ENCODE peak calls at places on chromosomes 16 and 17, in five cellular contexts. E, M, D, S and G are unnamed samples. For H3K9me3, the result is how much of the 10 kb centered on the place peaks cover.

GRCh38 chr17:72308744-72309395 is 188.1 kb downstream of the SOX9 start:
- DNase-seq in E (no peak), D (no peak), S (no peak), M (no peak), G (no peak)

GRCh38 chr17:37098910-37099664 is 150.3 kb downstream of the AATF start:
- DNase-seq in S (no peak), M (no peak), D (no peak), E (no peak), G (no peak)

GRCh38 chr17:33506889-33507650 is 214.0 kb upstream of the ASIC2 start:
- DNase-seq in S (no peak), D (peak), M (no peak), E (peak), G (no peak)

GRCh38 chr17:80586464-80587228 is 42.0 kb downstream of the RPTOR start:
- DNase-seq in D (no peak), E (no peak), M (no peak), S (no peak), G (no peak)

GRCh38 chr17:58094118-58094517 is 10.9 kb downstream of the DYNLL2 start:
- DNase-seq in D (no peak), S (no peak), M (no peak), E (no peak), G (no peak)

GRCh38 chr17:75031972-75032895 is 14.5 kb downstream of the ATP5PD start:
- DNase-seq in E (peak), D (peak), M (peak), S (peak), G (peak)

GRCh38 chr17:41103896-41104295 is 1.3 kb upstream of the KRTAP4-9 start:
- DNase-seq in D (no peak), S (no peak), E (no peak), M (no peak), G (no peak)

GRCh38 chr17:80959330-80960036 is 32.2 kb upstream of the CHMP6 start:
- DNase-seq in M (peak), D (peak), S (no peak), E (peak), G (peak)

GRCh38 chr17:1746975-1747543 is 4.4 kb downstream of the SERPINF2 start:
- DNase-seq in E (peak), D (no peak), S (no peak), M (peak), G (peak)

GRCh38 chr17:3552916-3553315 is 4.7 kb downstream of the TRPV3 start:
- DNase-seq in M (no peak), E (no peak), S (no peak), D (no peak), G (no peak)
- H3K9me3 ChIP-seq in M (under half), E (under half), S (under half), D (under half), G (under half)

DNA sequence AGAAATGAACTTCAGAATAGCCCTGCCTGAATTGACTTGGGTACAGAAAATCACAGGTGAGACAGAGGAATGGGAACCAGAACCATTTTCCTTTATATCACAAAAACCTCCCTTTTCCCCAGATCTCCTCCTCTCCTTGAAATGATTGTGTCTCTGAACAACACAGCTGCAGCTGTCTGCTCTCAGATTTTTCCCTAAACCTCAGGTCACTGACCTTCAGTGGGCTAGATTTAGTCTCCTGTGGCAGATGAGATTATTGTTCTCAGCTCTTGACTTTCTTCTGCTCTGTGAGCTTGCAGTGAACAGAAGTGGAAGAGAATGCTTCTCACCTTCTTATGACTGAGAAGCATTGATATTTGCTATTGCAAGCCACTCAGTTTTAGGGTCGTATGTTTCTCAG is 92.3 kb upstream of the FAM20A start:
- DNase-seq in D (no peak), S (no peak), E (no peak), M (no peak), G (no peak)
- H3K9me3 ChIP-seq in D (under half), S (under half), E (under half), M (under half), G (under half)

GRCh38 chr17:47724705-47725104 is 8.3 kb upstream of the TBX21 start:
- DNase-seq in E (no peak), S (no peak), D (no peak), M (no peak), G (no peak)
- H3K9me3 ChIP-seq in E (under half), S (under half), D (under half), M (under half), G (under half)

GRCh38 chr16:3434373-3434772 is 8.9 kb downstream of the ZNF597 start:
- DNase-seq in E (no peak), S (no peak), D (no peak), M (no peak), G (no peak)

DNA sequence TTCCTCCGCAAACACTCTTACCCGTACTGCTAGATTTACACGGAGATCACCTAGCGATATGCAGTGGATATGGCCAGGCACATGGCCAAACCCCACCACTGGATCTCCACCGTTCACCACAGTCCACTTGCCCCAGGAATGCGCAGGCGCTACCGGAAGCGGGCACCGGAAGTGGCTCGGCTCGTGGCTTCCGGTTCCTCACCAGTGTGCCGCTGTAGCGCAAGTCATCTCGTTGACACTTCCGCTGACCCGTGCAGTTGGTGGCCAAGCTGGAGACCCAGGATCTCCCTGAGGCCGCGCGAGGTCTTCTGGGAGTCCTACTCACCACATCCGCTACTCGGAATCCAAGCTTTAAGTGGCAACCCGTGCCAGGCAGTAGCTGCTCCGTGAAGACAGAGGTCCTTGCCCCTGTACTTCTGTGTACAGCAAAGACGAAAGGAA is 11.5 kb downstream of the ZNF597 start:
- DNase-seq in M (peak), E (peak), D (peak), S (no peak), G (peak)
- H3K9me3 ChIP-seq in M (under half), E (under half), D (under half), S (under half), G (under half)

GRCh38 chr16:86970726-86971125 is 346.5 kb downstream of the C16orf95 start:
- DNase-seq in M (no peak), D (no peak), S (no peak), E (no peak), G (no peak)

GRCh38 chr16:86971251-86971650 is 345.9 kb downstream of the C16orf95 start:
- DNase-seq in S (no peak), E (no peak), M (no peak), D (no peak), G (no peak)

GRCh38 chr16:86969716-86970115 is 347.5 kb downstream of the C16orf95 start:
- DNase-seq in E (no peak), D (no peak), M (no peak), S (no peak), G (no peak)

GRCh38 chr16:86968866-86969265 is 348.3 kb downstream of the C16orf95 start:
- DNase-seq in D (no peak), S (no peak), M (no peak), E (no peak), G (no peak)

DNA sequence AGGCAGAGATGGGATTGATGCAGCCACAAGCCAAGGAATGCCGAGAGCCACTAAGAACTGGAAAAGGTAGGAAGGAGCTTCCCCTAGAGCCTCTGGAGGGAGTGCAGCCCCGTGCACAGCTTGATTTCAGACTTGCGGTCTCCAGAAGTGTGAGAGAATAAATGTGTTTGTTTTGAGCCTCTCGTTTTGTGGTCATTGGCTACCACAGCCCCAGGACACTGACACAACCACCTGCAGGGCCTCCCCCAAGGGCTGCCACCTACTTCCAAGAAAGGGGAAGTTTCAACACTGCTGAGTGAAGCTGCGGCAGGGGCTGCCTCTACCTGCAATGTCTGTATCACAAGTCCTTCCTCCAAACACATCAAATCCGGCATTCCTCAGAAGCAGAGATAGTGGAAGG is 346.9 kb downstream of the C16orf95 start:
- DNase-seq in D (no peak), M (no peak), E (no peak), S (no peak), G (no peak)
- H3K9me3 ChIP-seq in D (under half), M (under half), E (under half), S (under half), G (under half)

DNA sequence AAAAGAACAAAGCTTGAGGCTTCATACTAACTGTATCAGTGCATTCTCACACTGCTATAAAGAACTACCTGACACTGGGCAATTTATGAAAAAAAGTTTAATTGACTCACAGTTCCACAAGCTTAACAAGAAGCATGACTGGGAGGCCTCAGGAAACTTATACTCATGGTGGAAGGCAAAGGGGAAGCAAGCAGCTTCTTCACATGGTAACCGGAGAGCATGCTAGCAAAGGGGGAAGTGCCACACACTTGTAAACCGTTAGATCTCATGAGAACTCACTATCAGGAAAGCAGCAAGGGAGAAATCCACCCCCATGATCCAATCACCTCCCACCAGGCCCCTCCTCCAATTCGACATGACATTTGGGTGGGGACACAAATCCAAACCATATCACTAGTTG is 25.3 kb downstream of the CTRB2 start:
- DNase-seq in S (no peak), M (no peak), D (no peak), E (no peak), G (no peak)
- H3K9me3 ChIP-seq in S (under half), M (under half), D (under half), E (under half), G (under half)

DNA sequence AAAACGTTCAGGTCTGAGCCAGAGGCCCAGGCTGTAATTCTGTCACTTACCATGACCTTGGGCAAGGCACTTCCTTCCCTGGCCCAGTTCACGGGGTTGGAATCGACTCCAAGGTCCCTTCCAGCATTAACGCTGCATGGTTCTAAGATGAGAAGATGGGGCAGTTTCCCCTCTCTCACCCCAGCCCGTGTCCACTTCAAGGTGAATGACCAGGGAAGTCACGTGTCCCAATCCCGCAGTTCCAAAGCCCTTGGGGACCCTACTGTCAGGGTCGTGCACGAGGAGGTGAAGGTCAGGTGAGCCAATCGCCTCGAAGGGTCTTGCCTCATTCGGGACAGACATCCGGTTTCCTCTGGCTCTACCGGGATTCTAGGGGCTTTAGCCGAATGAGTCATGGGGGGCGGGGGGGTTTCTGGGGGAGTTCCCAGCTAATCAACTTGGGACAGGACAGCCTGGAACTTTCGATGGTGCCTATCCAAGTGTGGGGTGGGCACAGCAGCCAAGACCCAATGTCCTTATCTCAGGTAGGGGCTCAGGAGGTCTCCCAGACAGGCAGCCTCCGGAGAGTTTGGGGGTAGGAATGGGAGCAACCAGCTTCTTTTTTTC is 762 bp upstream of the CSF3 start:
- DNase-seq in D (no peak), M (no peak), S (no peak), E (peak), G (no peak)
- H3K9me3 ChIP-seq in D (under half), M (under half), S (under half), E (under half), G (under half)

GRCh38 chr16:23640669-23640958 is 496 bp downstream of the PALB2 start:
- DNase-seq in D (no peak), S (no peak), M (no peak), E (no peak), G (no peak)
- H3K9me3 ChIP-seq in D (under half), S (under half), M (under half), E (under half), G (under half)

GRCh38 chr17:49842846-49843245 is 5.0 kb downstream of the TAC4 start:
- DNase-seq in D (no peak), S (no peak), E (no peak), M (no peak), G (no peak)
- H3K9me3 ChIP-seq in D (under half), S (under half), E (under half), M (under half), G (under half)

DNA sequence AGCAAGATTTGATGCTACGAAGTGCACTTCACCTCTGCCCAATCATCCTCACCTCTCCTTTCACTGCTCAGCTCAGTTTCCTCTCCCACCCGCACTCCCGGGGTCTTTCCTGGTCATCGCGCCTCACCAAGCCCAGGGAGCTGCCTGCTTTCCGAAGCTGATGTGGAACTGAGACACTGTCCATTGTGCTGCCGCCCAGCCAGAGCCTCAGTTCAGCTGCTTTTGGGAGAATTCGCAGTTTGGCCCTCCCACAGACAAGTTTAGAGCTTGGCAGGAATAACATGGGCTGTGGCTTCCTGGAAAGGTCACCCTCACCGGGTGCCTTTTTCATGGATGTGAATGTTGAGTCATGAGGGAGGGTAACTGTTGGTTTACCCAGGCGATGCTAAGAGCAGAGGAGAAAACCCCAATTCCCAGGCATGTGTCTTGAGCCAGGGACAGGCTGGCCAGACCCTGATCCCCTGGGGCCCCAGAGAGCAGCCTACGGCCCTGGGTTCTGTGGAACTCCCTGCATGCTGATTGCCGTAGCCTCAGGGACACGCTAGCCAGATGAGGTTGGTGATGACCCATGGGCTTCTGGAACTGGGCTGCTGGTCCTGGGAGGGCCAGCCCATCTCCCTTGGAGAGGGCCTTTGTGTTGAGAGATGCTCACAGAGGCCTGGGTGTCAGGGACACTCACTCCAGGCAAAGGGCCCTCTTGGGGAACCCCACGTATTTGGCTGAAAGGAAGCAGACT is 1687.5 kb downstream of the TP53TG3F start:
- DNase-seq in E (no peak), M (no peak), D (no peak), S (no peak), G (no peak)
- H3K9me3 ChIP-seq in E (under half), M (under half), D (under half), S (under half), G (half or more)